ENCODE peak calls at places on chromosomes 7 and 10, in seven cellular contexts. C, X, Q, A, M, E and B are unnamed samples.

GRCh38 chr7:67343566-67343965 is 346.9 kb downstream of the TYW1 start:
- DNase-seq in C (no peak), M (no peak), X (no peak), E (no peak), Q (no peak), A (no peak), B (no peak)

GRCh38 chr7:134947329-134947728 is 39.0 kb upstream of the AGBL3 start:
- DNase-seq in C (no peak), Q (no peak), A (no peak), M (no peak), X (no peak), E (no peak), B (no peak)

GRCh38 chr10:98470850-98471249 is 24.1 kb upstream of the HPS1 start:
- DNase-seq in A (no peak), C (no peak), Q (peak), E (no peak), X (no peak), M (no peak), B (no peak)

GRCh38 chr10:31187182-31187581 is 131.8 kb upstream of the ZEB1 start:
- DNase-seq in E (no peak), C (no peak), A (no peak), M (no peak), X (no peak), Q (no peak), B (no peak)

GRCh38 chr10:48506147-48506917 is 98.5 kb downstream of the ARHGAP22 start:
- DNase-seq in M (no peak), A (peak), E (no peak), X (no peak), C (no peak), Q (peak), B (peak)

GRCh38 chr10:101879456-101880189 is 36.0 kb upstream of the KCNIP2 start:
- DNase-seq in E (no peak), A (no peak), M (no peak), Q (peak), X (no peak), C (no peak), B (peak)

GRCh38 chr10:132616170-132616994 is 78.8 kb downstream of the INPP5A start:
- DNase-seq in C (peak), X (no peak), A (peak), E (peak), Q (no peak), M (no peak), B (no peak)

GRCh38 chr7:534075-534474 is 14.4 kb upstream of the PDGFA start:
- DNase-seq in X (no peak), Q (no peak), C (no peak), E (no peak), M (no peak), A (no peak), B (no peak)

GRCh38 chr7:141409219-141409618 is 142.0 kb upstream of the AGK start:
- DNase-seq in A (no peak), C (no peak), E (no peak), X (no peak), M (no peak), Q (no peak), B (no peak)

GRCh38 chr7:140059288-140060242 is 3.2 kb downstream of the PARP12 start:
- DNase-seq in C (peak), A (no peak), E (peak), M (no peak), Q (peak), X (no peak), B (peak)

GRCh38 chr7:2947381-2947780 is 96.3 kb downstream of the CARD11 start:
- DNase-seq in E (no peak), A (no peak), C (no peak), Q (no peak), X (no peak), M (no peak), B (no peak)

GRCh38 chr7:90530263-90530662 is 60.8 kb downstream of the PTTG1IP2 start:
- DNase-seq in E (no peak), Q (peak), X (no peak), M (no peak), C (no peak), A (no peak), B (peak)

GRCh38 chr7:156659961-156660360 is 19.4 kb downstream of the RNF32 start:
- DNase-seq in X (no peak), M (no peak), E (no peak), Q (no peak), C (no peak), A (no peak), B (no peak)

GRCh38 chr7:106504620-106505019 is 156.3 kb downstream of the CCDC71L start:
- DNase-seq in C (no peak), X (no peak), A (no peak), E (no peak), Q (peak), M (no peak), B (peak)

GRCh38 chr10:4883079-4883739 is 57.2 kb downstream of the AKR1E2 start:
- DNase-seq in X (no peak), Q (peak), C (no peak), M (no peak), E (no peak), A (no peak), B (peak)